ENCODE peak calls at places on chromosomes 12 and 14, in five cellular contexts. Q is adipocyte; C is stimulated activated CD4-positive, alpha-beta T cell treated with anti-CD3 and anti-CD28 coated beads, Interleukin-4, amount 100 ng/mL, for 1 hour; F is stimulated activated CD8-positive, alpha-beta memory T cell treated with anti-CD3 and anti-CD28 coated beads, Interleukin-15, amount 100 ng/mL, for 48 hours; U is substantia nigra. E is an unnamed sample.

GRCh38 chr12:674272-674781 is 11.1 kb upstream of the NINJ2 start:
- DNase-seq in Q (no peak), C (peak; percentile 72), F (peak; percentile 82), U (no peak), E (no peak)

GRCh38 chr12:89369166-89369565 is 16.9 kb upstream of the DUSP6 start:
- DNase-seq in Q (no peak), C (no peak), F (no peak), U (no peak), E (no peak)

GRCh38 chr14:69493038-69493437 is 8.5 kb downstream of the PLEKHD1 start:
- DNase-seq in Q (no peak), C (no peak), F (no peak), U (no peak), E (no peak)

GRCh38 chr12:66829660-66830325 is 150.9 kb upstream of the GRIP1 start:
- DNase-seq in Q (no peak), C (no peak), F (no peak), U (no peak), E (no peak)

GRCh38 chr14:69559581-69560011 is 15.1 kb downstream of the CCDC177 start:
- DNase-seq in Q (no peak), C (no peak), F (no peak), U (peak; percentile 53), E (no peak)

GRCh38 chr12:27332407-27333310 is at the start of gene BMAL2:
- DNase-seq in Q (peak; percentile 74), C (peak; percentile 44), F (peak; percentile 21), U (peak; percentile 2), E (peak; percentile 26)

GRCh38 chr12:98799822-98800221 is 154.7 kb downstream of the APAF1 start:
- DNase-seq in Q (no peak), C (no peak), F (no peak), U (no peak), E (no peak)

GRCh38 chr14:89382487-89383170 is 34.4 kb downstream of the FOXN3 start:
- DNase-seq in Q (no peak), C (no peak), F (no peak), U (no peak), E (no peak)

GRCh38 chr14:100810861-100811461 is 15.0 kb upstream of the MEG3 start:
- DNase-seq in Q (no peak), C (no peak), F (no peak), U (no peak), E (peak; percentile 15)

GRCh38 chr14:89337161-89337560 is 79.9 kb downstream of the FOXN3 start:
- DNase-seq in Q (no peak), C (no peak), F (no peak), U (no peak), E (no peak)

GRCh38 chr12:17971850-17972249 is 118.1 kb downstream of the RERGL start:
- DNase-seq in Q (no peak), C (no peak), F (no peak), U (no peak), E (no peak)

GRCh38 chr12:6946033-6946919 is 2.5 kb downstream of the C12orf57 start:
- DNase-seq in Q (no peak), C (peak; percentile 53), F (no peak), U (no peak), E (no peak)